ENCODE peak calls at places on chromosomes 12 and 14, in eight cellular contexts. P is AG04450; O is foreskin fibroblast; L is NCI-H345; Z is Kasumi-1; I is Daoy; Q is naive thymus-derived CD4-positive, alpha-beta T cell; W is NCI-H774. C is an unnamed sample.

GRCh38 chr12:104378427-104378826 is 74.9 kb downstream of the EID3 start:
- DNase-seq in P (no peak), O (no peak), I (no peak), Q (no peak), L (no peak), W (no peak), Z (no peak), C (no peak)

GRCh38 chr12:75137896-75138295 is 71.7 kb downstream of the KCNC2 start:
- DNase-seq in W (no peak), L (no peak), O (no peak), Q (no peak), I (no peak), P (no peak), Z (no peak), C (no peak)

GRCh38 chr12:94209240-94209639 is 60.9 kb downstream of the PLXNC1 start:
- DNase-seq in I (no peak), Z (no peak), L (no peak), P (no peak), O (no peak), W (no peak), Q (no peak), C (no peak)

GRCh38 chr14:55964081-55964480 is 154.1 kb upstream of the PELI2 start:
- DNase-seq in W (no peak), P (no peak), L (no peak), I (no peak), O (no peak), Q (no peak), Z (no peak), C (no peak)

GRCh38 chr12:75483411-75483810 is 2.9 kb downstream of the GLIPR1 start:
- DNase-seq in Q (no peak), Z (no peak), O (peak), W (no peak), L (no peak), I (no peak), P (no peak), C (no peak)

GRCh38 chr12:10366875-10367274 is 23.0 kb downstream of the KLRK1 start:
- DNase-seq in P (no peak), Q (no peak), I (no peak), O (peak), Z (peak), L (peak), W (peak), C (peak)

GRCh38 chr14:44700184-44700583 is 193.1 kb upstream of the FSCB start:
- DNase-seq in P (peak), I (peak), W (no peak), L (no peak), Z (no peak), Q (no peak), O (no peak), C (no peak)

GRCh38 chr12:98896938-98897337 is 251.8 kb downstream of the APAF1 start:
- DNase-seq in Z (peak), L (no peak), Q (no peak), I (peak), W (no peak), P (no peak), O (no peak), C (no peak)

GRCh38 chr12:65867428-65867827 is 43.1 kb downstream of the HMGA2 start:
- DNase-seq in L (no peak), Z (no peak), Q (no peak), P (no peak), O (peak), W (no peak), I (peak), C (no peak)

GRCh38 chr12:81079280-81080076 is 1.6 kb downstream of the ACSS3 start:
- DNase-seq in L (no peak), Q (no peak), Z (no peak), O (no peak), W (no peak), P (no peak), I (no peak), C (no peak)